ENCODE peak calls at places on chromosomes 5 and 9, in ten cellular contexts. E, A, F, Q, W, S, X, J, G and R are unnamed samples.

GRCh38 chr5:93583799-93584530 is 943 bp downstream of the NR2F1 start:
- DNase-seq in E (no peak), A (no peak), F (no peak), Q (peak; percentile 75), W (no peak), S (peak; percentile 29), X (no peak), J (no peak), G (no peak), R (no peak)

GRCh38 chr5:173055722-173055982 is 500 bp upstream of the CREBRF start:
- DNase-seq in E (peak; percentile 6), A (no peak), F (no peak), Q (no peak), W (no peak), S (no peak), X (no peak), J (no peak), G (no peak), R (no peak)

GRCh38 chr5:131514316-131515275 is 120.4 kb downstream of the RAPGEF6 start:
- DNase-seq in E (no peak), A (no peak), F (no peak), Q (no peak), W (no peak), S (no peak), X (no peak), J (no peak), G (peak; percentile 22), R (no peak)

GRCh38 chr9:1002678-1003077 is 26.2 kb downstream of the DMRT3 start:
- DNase-seq in E (no peak), A (no peak), F (no peak), Q (no peak), W (no peak), S (no peak), X (no peak), J (no peak), G (no peak), R (no peak)

GRCh38 chr5:151682751-151683331 is 3.9 kb downstream of the SPARC start:
- DNase-seq in E (no peak), A (peak; percentile 67), F (peak; percentile 38), Q (no peak), W (no peak), S (peak; percentile 12), X (no peak), J (no peak), G (no peak), R (no peak)

GRCh38 chr9:35820076-35820475 is 5.2 kb upstream of the HINT2 start:
- DNase-seq in E (no peak), A (no peak), F (no peak), Q (no peak), W (no peak), S (no peak), X (no peak), J (no peak), G (no peak), R (no peak)

GRCh38 chr5:134905246-134905996 is 490 bp downstream of the PCBD2 start:
- DNase-seq in E (peak; percentile 44), A (peak; percentile 70), F (peak; percentile 79), Q (peak; percentile 32), W (peak; percentile 18), S (peak; percentile 80), X (peak; percentile 53), J (peak; percentile 55), G (peak; percentile 55), R (peak; percentile 51)

GRCh38 chr5:166117062-166117743 is 2174.2 kb upstream of the WWC1 start:
- DNase-seq in E (no peak), A (no peak), F (no peak), Q (no peak), W (no peak), S (no peak), X (no peak), J (no peak), G (no peak), R (no peak)

GRCh38 chr9:90546200-90546599 is 96.4 kb downstream of the DIRAS2 start:
- DNase-seq in E (no peak), A (peak; percentile 33), F (no peak), Q (no peak), W (no peak), S (no peak), X (no peak), J (no peak), G (no peak), R (no peak)

GRCh38 chr5:142716963-142717362 is 31.1 kb upstream of the FGF1 start:
- DNase-seq in E (no peak), A (peak; percentile 47), F (peak; percentile 84), Q (peak; percentile 28), W (no peak), S (peak; percentile 49), X (peak; percentile 18), J (peak; percentile 51), G (peak; percentile 16), R (no peak)

GRCh38 chr5:90546216-90546837 is 12.3 kb upstream of the ADGRV1 start:
- DNase-seq in E (no peak), A (no peak), F (no peak), Q (no peak), W (no peak), S (no peak), X (no peak), J (no peak), G (no peak), R (no peak)

GRCh38 chr5:82620957-82621600 is 342.9 kb upstream of the RPS23 start:
- DNase-seq in E (no peak), A (no peak), F (no peak), Q (no peak), W (no peak), S (no peak), X (no peak), J (peak; percentile 16), G (no peak), R (no peak)

GRCh38 chr5:77073667-77074066 is 13.4 kb downstream of the ZBED3 start:
- DNase-seq in E (no peak), A (no peak), F (no peak), Q (no peak), W (no peak), S (no peak), X (no peak), J (no peak), G (no peak), R (no peak)

GRCh38 chr9:89863837-89864236 is 259.0 kb downstream of the GADD45G start:
- DNase-seq in E (no peak), A (no peak), F (no peak), Q (no peak), W (no peak), S (no peak), X (no peak), J (no peak), G (no peak), R (no peak)

GRCh38 chr5:37495668-37496067 is 116.5 kb downstream of the WDR70 start:
- DNase-seq in E (no peak), A (no peak), F (no peak), Q (no peak), W (no peak), S (no peak), X (no peak), J (no peak), G (no peak), R (no peak)

GRCh38 chr5:159807586-159807985 is 108.7 kb upstream of the ADRA1B start:
- DNase-seq in E (no peak), A (no peak), F (no peak), Q (no peak), W (no peak), S (no peak), X (no peak), J (no peak), G (no peak), R (no peak)

GRCh38 chr9:95722141-95722540 is 153.3 kb upstream of the ERCC6L2 start:
- DNase-seq in E (no peak), A (no peak), F (no peak), Q (no peak), W (no peak), S (no peak), X (no peak), J (no peak), G (no peak), R (no peak)

GRCh38 chr5:136720674-136721073 is 355.3 kb upstream of the TRPC7 start:
- DNase-seq in E (no peak), A (no peak), F (no peak), Q (no peak), W (no peak), S (no peak), X (no peak), J (no peak), G (no peak), R (no peak)

GRCh38 chr5:59152701-59153245 is 569.9 kb downstream of the RAB3C start:
- DNase-seq in E (no peak), A (no peak), F (no peak), Q (no peak), W (no peak), S (no peak), X (no peak), J (no peak), G (no peak), R (no peak)

GRCh38 chr9:37944266-37944650 is 40.3 kb upstream of the SLC25A51 start:
- DNase-seq in E (no peak), A (no peak), F (no peak), Q (no peak), W (no peak), S (no peak), X (no peak), J (no peak), G (no peak), R (no peak)